ENCODE peak calls at places on chromosomes 2 and 18, in eight cellular contexts. One of them, this sample, is unnamed.
A peak's percentile ranks its signal among the peaks of the same experiment; 100 is the strongest.

GRCh38 chr2:132733119-132733518 is 63.1 kb upstream of the LYPD1 start:
- DNase-seq in kidney epithelial cell: no peak
- DNase-seq in GM23338: no peak
- DNase-seq in mesothelial cell of epicardium: no peak
- DNase-seq in effector memory CD4-positive, alpha-beta T cell: no peak
- DNase-seq in pulmonary artery endothelial cell: no peak
- DNase-seq in GM12864: no peak
- DNase-seq in head of caudate nucleus: no peak
- DNase-seq in this sample: peak; percentile 15

GRCh38 chr18:61963705-61964104 is 70.9 kb upstream of the RNF152 start:
- DNase-seq in GM23338: no peak
- DNase-seq in mesothelial cell of epicardium: no peak
- DNase-seq in GM12864: no peak
- DNase-seq in head of caudate nucleus: no peak
- DNase-seq in kidney epithelial cell: no peak
- DNase-seq in effector memory CD4-positive, alpha-beta T cell: no peak
- DNase-seq in pulmonary artery endothelial cell: no peak
- DNase-seq in this sample: no peak

GRCh38 chr18:56302161-56302560 is 336.2 kb downstream of the TXNL1 start:
- DNase-seq in kidney epithelial cell: no peak
- DNase-seq in GM23338: no peak
- DNase-seq in mesothelial cell of epicardium: no peak
- DNase-seq in head of caudate nucleus: no peak
- DNase-seq in GM12864: no peak
- DNase-seq in pulmonary artery endothelial cell: no peak
- DNase-seq in effector memory CD4-positive, alpha-beta T cell: no peak
- DNase-seq in this sample: no peak

GRCh38 chr2:239194731-239195317 is 206.0 kb downstream of the HDAC4 start:
- DNase-seq in kidney epithelial cell: no peak
- DNase-seq in mesothelial cell of epicardium: peak; percentile 19
- DNase-seq in pulmonary artery endothelial cell: no peak
- DNase-seq in GM12864: no peak
- DNase-seq in effector memory CD4-positive, alpha-beta T cell: no peak
- DNase-seq in GM23338: no peak
- DNase-seq in head of caudate nucleus: no peak
- DNase-seq in this sample: no peak

GRCh38 chr2:172782506-172783090 is 47.0 kb downstream of the RAPGEF4 start:
- DNase-seq in GM12864: no peak
- DNase-seq in effector memory CD4-positive, alpha-beta T cell: no peak
- DNase-seq in mesothelial cell of epicardium: no peak
- DNase-seq in head of caudate nucleus: no peak
- DNase-seq in pulmonary artery endothelial cell: no peak
- DNase-seq in GM23338: no peak
- DNase-seq in kidney epithelial cell: no peak
- DNase-seq in this sample: no peak

GRCh38 chr18:67574749-67575148 is 58.2 kb upstream of the DSEL start:
- DNase-seq in GM12864: no peak
- DNase-seq in head of caudate nucleus: no peak
- DNase-seq in pulmonary artery endothelial cell: no peak
- DNase-seq in GM23338: peak; percentile 11
- DNase-seq in effector memory CD4-positive, alpha-beta T cell: no peak
- DNase-seq in kidney epithelial cell: no peak
- DNase-seq in mesothelial cell of epicardium: no peak
- DNase-seq in this sample: no peak

GRCh38 chr2:122233372-122233771 is 477.9 kb downstream of the TSN start:
- DNase-seq in mesothelial cell of epicardium: no peak
- DNase-seq in effector memory CD4-positive, alpha-beta T cell: no peak
- DNase-seq in GM12864: no peak
- DNase-seq in kidney epithelial cell: no peak
- DNase-seq in pulmonary artery endothelial cell: no peak
- DNase-seq in head of caudate nucleus: no peak
- DNase-seq in GM23338: no peak
- DNase-seq in this sample: no peak

GRCh38 chr2:47520302-47520630 is 117.3 kb downstream of the MSH2 start:
- DNase-seq in kidney epithelial cell: no peak
- DNase-seq in mesothelial cell of epicardium: no peak
- DNase-seq in pulmonary artery endothelial cell: no peak
- DNase-seq in GM12864: no peak
- DNase-seq in GM23338: no peak
- DNase-seq in head of caudate nucleus: no peak
- DNase-seq in effector memory CD4-positive, alpha-beta T cell: no peak
- DNase-seq in this sample: no peak

GRCh38 chr2:24855703-24856102 is 62.5 kb downstream of the CENPO start:
- DNase-seq in kidney epithelial cell: no peak
- DNase-seq in effector memory CD4-positive, alpha-beta T cell: no peak
- DNase-seq in GM23338: no peak
- DNase-seq in mesothelial cell of epicardium: no peak
- DNase-seq in head of caudate nucleus: no peak
- DNase-seq in pulmonary artery endothelial cell: no peak
- DNase-seq in GM12864: no peak
- DNase-seq in this sample: peak; percentile 13

GRCh38 chr2:118849226-118850170 is 2.0 kb upstream of the EN1 start:
- DNase-seq in GM23338: peak; percentile 49
- DNase-seq in GM12864: no peak
- DNase-seq in mesothelial cell of epicardium: peak; percentile 44
- DNase-seq in pulmonary artery endothelial cell: no peak
- DNase-seq in effector memory CD4-positive, alpha-beta T cell: no peak
- DNase-seq in kidney epithelial cell: no peak
- DNase-seq in head of caudate nucleus: no peak
- DNase-seq in this sample: no peak

GRCh38 chr2:218852911-218853667 is 6.5 kb upstream of the WNT6 start:
- DNase-seq in head of caudate nucleus: peak; percentile 71
- DNase-seq in pulmonary artery endothelial cell: no peak
- DNase-seq in GM12864: peak; percentile 25
- DNase-seq in kidney epithelial cell: no peak
- DNase-seq in effector memory CD4-positive, alpha-beta T cell: peak; percentile 31
- DNase-seq in mesothelial cell of epicardium: peak; percentile 82
- DNase-seq in GM23338: peak; percentile 89
- DNase-seq in this sample: no peak

GRCh38 chr18:28120811-28121210 is 56.1 kb downstream of the CDH2 start:
- DNase-seq in head of caudate nucleus: no peak
- DNase-seq in kidney epithelial cell: no peak
- DNase-seq in mesothelial cell of epicardium: no peak
- DNase-seq in GM23338: no peak
- DNase-seq in pulmonary artery endothelial cell: no peak
- DNase-seq in GM12864: no peak
- DNase-seq in effector memory CD4-positive, alpha-beta T cell: no peak
- DNase-seq in this sample: no peak

GRCh38 chr2:172087780-172088244 is 2.5 kb downstream of the DLX1 start:
- DNase-seq in pulmonary artery endothelial cell: no peak
- DNase-seq in head of caudate nucleus: no peak
- DNase-seq in GM23338: peak; percentile 62
- DNase-seq in GM12864: no peak
- DNase-seq in mesothelial cell of epicardium: no peak
- DNase-seq in effector memory CD4-positive, alpha-beta T cell: no peak
- DNase-seq in kidney epithelial cell: no peak
- DNase-seq in this sample: no peak

GRCh38 chr2:134764164-134764563 is 45.4 kb upstream of the TMEM163 start:
- DNase-seq in GM23338: no peak
- DNase-seq in GM12864: no peak
- DNase-seq in mesothelial cell of epicardium: no peak
- DNase-seq in effector memory CD4-positive, alpha-beta T cell: no peak
- DNase-seq in kidney epithelial cell: no peak
- DNase-seq in pulmonary artery endothelial cell: no peak
- DNase-seq in head of caudate nucleus: no peak
- DNase-seq in this sample: no peak

GRCh38 chr2:101001713-101002561 is at the start of gene RPL31:
- DNase-seq in effector memory CD4-positive, alpha-beta T cell: peak; percentile 91
- DNase-seq in head of caudate nucleus: peak; percentile 96
- DNase-seq in GM23338: peak; percentile 98
- DNase-seq in mesothelial cell of epicardium: peak; percentile 94
- DNase-seq in pulmonary artery endothelial cell: peak; percentile 93
- DNase-seq in GM12864: peak; percentile 95
- DNase-seq in kidney epithelial cell: peak; percentile 93
- DNase-seq in this sample: peak; percentile 88

GRCh38 chr2:71905205-71905604 is 242.5 kb downstream of the CYP26B1 start:
- DNase-seq in head of caudate nucleus: no peak
- DNase-seq in pulmonary artery endothelial cell: no peak
- DNase-seq in GM12864: no peak
- DNase-seq in effector memory CD4-positive, alpha-beta T cell: no peak
- DNase-seq in kidney epithelial cell: no peak
- DNase-seq in mesothelial cell of epicardium: no peak
- DNase-seq in GM23338: no peak
- DNase-seq in this sample: no peak

GRCh38 chr2:240917684-240918257 is 11.6 kb downstream of the CROCC2 start:
- DNase-seq in GM12864: no peak
- DNase-seq in kidney epithelial cell: no peak
- DNase-seq in mesothelial cell of epicardium: peak; percentile 36
- DNase-seq in head of caudate nucleus: no peak
- DNase-seq in GM23338: no peak
- DNase-seq in effector memory CD4-positive, alpha-beta T cell: no peak
- DNase-seq in pulmonary artery endothelial cell: no peak
- DNase-seq in this sample: no peak

GRCh38 chr2:31267437-31268120 is 33.6 kb downstream of the EHD3 start:
- DNase-seq in kidney epithelial cell: no peak
- DNase-seq in GM23338: no peak
- DNase-seq in GM12864: no peak
- DNase-seq in effector memory CD4-positive, alpha-beta T cell: no peak
- DNase-seq in mesothelial cell of epicardium: no peak
- DNase-seq in head of caudate nucleus: no peak
- DNase-seq in pulmonary artery endothelial cell: no peak
- DNase-seq in this sample: no peak

GRCh38 chr2:86453838-86454237 is 12.7 kb downstream of the KDM3A start:
- DNase-seq in head of caudate nucleus: no peak
- DNase-seq in mesothelial cell of epicardium: no peak
- DNase-seq in GM23338: no peak
- DNase-seq in GM12864: no peak
- DNase-seq in kidney epithelial cell: no peak
- DNase-seq in pulmonary artery endothelial cell: peak; percentile 59
- DNase-seq in effector memory CD4-positive, alpha-beta T cell: no peak
- DNase-seq in this sample: peak; percentile 48

GRCh38 chr2:38907743-38908562 is 18.3 kb downstream of the ARHGEF33 start:
- DNase-seq in mesothelial cell of epicardium: no peak
- DNase-seq in kidney epithelial cell: no peak
- DNase-seq in GM23338: no peak
- DNase-seq in head of caudate nucleus: no peak
- DNase-seq in effector memory CD4-positive, alpha-beta T cell: no peak
- DNase-seq in pulmonary artery endothelial cell: no peak
- DNase-seq in GM12864: peak; percentile 49
- DNase-seq in this sample: no peak

GRCh38 chr18:75548353-75548752 is 120.8 kb upstream of the SMIM21 start:
- DNase-seq in kidney epithelial cell: no peak
- DNase-seq in head of caudate nucleus: peak; percentile 9
- DNase-seq in pulmonary artery endothelial cell: no peak
- DNase-seq in GM12864: no peak
- DNase-seq in effector memory CD4-positive, alpha-beta T cell: no peak
- DNase-seq in GM23338: peak; percentile 67
- DNase-seq in mesothelial cell of epicardium: no peak
- DNase-seq in this sample: no peak

GRCh38 chr2:213862407-213863076 is 548.3 kb upstream of the VWC2L start:
- DNase-seq in pulmonary artery endothelial cell: no peak
- DNase-seq in GM23338: no peak
- DNase-seq in mesothelial cell of epicardium: no peak
- DNase-seq in head of caudate nucleus: no peak
- DNase-seq in effector memory CD4-positive, alpha-beta T cell: no peak
- DNase-seq in kidney epithelial cell: no peak
- DNase-seq in GM12864: no peak
- DNase-seq in this sample: no peak

GRCh38 chr18:61350578-61350977 is 17.3 kb downstream of the CDH20 start:
- DNase-seq in GM23338: no peak
- DNase-seq in GM12864: no peak
- DNase-seq in pulmonary artery endothelial cell: no peak
- DNase-seq in mesothelial cell of epicardium: no peak
- DNase-seq in head of caudate nucleus: no peak
- DNase-seq in kidney epithelial cell: no peak
- DNase-seq in effector memory CD4-positive, alpha-beta T cell: no peak
- DNase-seq in this sample: no peak

GRCh38 chr2:60163691-60164090 is 389.8 kb downstream of the BCL11A start:
- DNase-seq in head of caudate nucleus: no peak
- DNase-seq in kidney epithelial cell: no peak
- DNase-seq in GM12864: no peak
- DNase-seq in effector memory CD4-positive, alpha-beta T cell: no peak
- DNase-seq in mesothelial cell of epicardium: no peak
- DNase-seq in GM23338: no peak
- DNase-seq in pulmonary artery endothelial cell: no peak
- DNase-seq in this sample: no peak